ENCODE peak calls at places on chromosome 5, in ten cellular contexts. V is uterus, K is OCI-LY7, N is progenitor cell of endocrine pancreas, J is heart left ventricle, Z is WTC11, B is endothelial cell, R is pancreas, O is A673, S is lower lobe of right lung. L is an unnamed sample.
A peak's percentile ranks its signal among the peaks of the same experiment; 100 is the strongest.

GRCh38 chr5:142441638-142442037 is 116.8 kb upstream of the SPRY4 start:
- DNase-seq in R (no peak), S (no peak), N (no peak), O (no peak), B (no peak), J (peak; percentile 42), K (no peak), V (peak; percentile 43), Z (no peak), L (no peak)

GRCh38 chr5:127077346-127077745 is 4.0 kb upstream of the C5orf63 start:
- DNase-seq in R (no peak), K (no peak), Z (no peak), N (no peak), S (no peak), V (no peak), B (no peak), J (no peak), O (no peak), L (no peak)

GRCh38 chr5:1667648-1668140 is 131.9 kb downstream of the MRPL36 start:
- DNase-seq in Z (peak; percentile 30), B (no peak), S (no peak), V (no peak), R (no peak), O (no peak), J (no peak), K (no peak), N (no peak), L (no peak)

GRCh38 chr5:37789991-37790390 is 49.9 kb downstream of the GDNF start:
- DNase-seq in Z (no peak), S (no peak), K (no peak), J (no peak), O (no peak), N (no peak), B (no peak), R (no peak), V (no peak), L (no peak)

GRCh38 chr5:68245325-68245724 is 29.8 kb downstream of the PIK3R1 start:
- DNase-seq in V (no peak), N (no peak), K (no peak), B (no peak), S (no peak), Z (no peak), R (no peak), J (no peak), O (no peak), L (no peak)

GRCh38 chr5:67166460-67166871 is 30.1 kb downstream of the CD180 start:
- DNase-seq in V (no peak), R (no peak), N (no peak), S (peak; percentile 89), Z (no peak), J (peak; percentile 64), K (peak; percentile 36), O (no peak), B (no peak), L (peak; percentile 58)

GRCh38 chr5:54254482-54255198 is 55.7 kb downstream of the ARL15 start:
- DNase-seq in Z (no peak), V (no peak), O (peak; percentile 38), K (peak; percentile 10), R (no peak), J (peak; percentile 38), S (no peak), N (no peak), B (no peak), L (peak; percentile 29)

GRCh38 chr5:179796877-179797608 is 3.3 kb downstream of the LTC4S start:
- DNase-seq in K (no peak), J (no peak), Z (no peak), V (peak; percentile 21), N (no peak), S (no peak), R (peak; percentile 38), O (no peak), B (no peak), L (no peak)

GRCh38 chr5:163079618-163080017 is 357.8 kb upstream of the CCNG1 start:
- DNase-seq in S (no peak), J (no peak), K (peak; percentile 5), R (no peak), V (no peak), Z (peak; percentile 41), N (no peak), O (no peak), B (peak; percentile 7), L (no peak)

GRCh38 chr5:1208743-1209551 is 7.6 kb downstream of the SLC6A19 start:
- DNase-seq in S (peak; percentile 41), B (peak; percentile 53), K (no peak), Z (peak; percentile 18), O (no peak), J (no peak), R (no peak), V (no peak), N (no peak), L (no peak)

GRCh38 chr5:107576736-107577440 is 93.8 kb downstream of the EFNA5 start:
- DNase-seq in V (no peak), Z (no peak), J (no peak), K (no peak), B (no peak), R (no peak), N (no peak), O (no peak), S (no peak), L (no peak)

GRCh38 chr5:26486631-26487030 is 551.8 kb downstream of the CDH9 start:
- DNase-seq in S (no peak), B (no peak), O (no peak), V (no peak), Z (no peak), R (no peak), K (no peak), N (no peak), J (no peak), L (no peak)

GRCh38 chr5:83900307-83900706 is 179.7 kb upstream of the HAPLN1 start:
- DNase-seq in Z (peak; percentile 14), V (no peak), J (no peak), K (no peak), R (no peak), S (no peak), O (no peak), N (no peak), B (no peak), L (no peak)

GRCh38 chr5:112848116-112848811 is 12.8 kb upstream of the SRP19 start:
- DNase-seq in N (no peak), O (peak; percentile 82), S (no peak), K (peak; percentile 79), Z (no peak), J (no peak), R (no peak), V (no peak), B (no peak), L (no peak)

GRCh38 chr5:66595877-66596790 is at the start of gene MAST4:
- DNase-seq in K (peak; percentile 83), O (peak; percentile 87), B (peak; percentile 87), Z (peak; percentile 96), R (peak; percentile 96), J (peak; percentile 94), N (peak; percentile 92), S (peak; percentile 92), V (peak; percentile 91), L (peak; percentile 93)

GRCh38 chr5:78361226-78361993 is 993 bp downstream of the SCAMP1 start:
- DNase-seq in S (no peak), J (peak; percentile 42), O (peak; percentile 46), Z (no peak), K (peak; percentile 47), R (peak; percentile 70), N (no peak), V (peak; percentile 53), B (peak; percentile 26), L (peak; percentile 83)
- TF ChIP-seq CTCF in S (peak; percentile 17), J (no peak), O (no peak), Z (no peak), K (peak; percentile 64), R (no peak), N (peak; percentile 25), V (no peak), B (no peak), L (peak; percentile 32)

DNA sequence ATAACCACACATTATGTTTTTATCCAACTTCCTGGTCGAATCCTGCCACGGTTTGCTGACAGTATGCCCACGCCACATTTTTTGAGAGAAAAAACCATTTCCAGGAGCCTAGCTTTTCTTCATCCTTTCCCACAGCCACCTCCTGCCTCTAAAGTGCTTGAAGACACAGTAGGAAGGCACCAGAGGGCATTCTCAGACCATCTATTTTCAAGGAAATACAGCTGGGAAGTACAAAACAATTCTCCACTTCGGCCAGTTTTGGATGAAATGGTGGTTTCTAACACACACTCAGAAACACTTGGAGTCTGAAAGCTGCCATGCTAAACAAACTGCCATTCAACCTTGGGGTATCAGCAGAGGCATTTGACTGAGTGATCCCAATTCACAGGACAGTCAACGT is 86.3 kb upstream of the RPS23 start:
- DNase-seq in S (no peak), Z (no peak), B (peak; percentile 28), J (no peak), K (no peak), V (no peak), N (no peak), R (no peak), O (peak; percentile 41), L (peak; percentile 39)
- TF ChIP-seq CTCF in S (peak; percentile 48), Z (no peak), B (no peak), J (peak; percentile 16), K (no peak), V (peak; percentile 54), N (peak; percentile 51), R (no peak), O (peak; percentile 42), L (peak; percentile 46)

GRCh38 chr5:150183436-150183835 is 6.4 kb upstream of the SLC6A7 start:
- DNase-seq in B (no peak), V (no peak), R (no peak), N (no peak), Z (no peak), J (no peak), K (no peak), O (no peak), S (no peak), L (no peak)
- TF ChIP-seq CTCF in B (no peak), V (no peak), R (no peak), N (no peak), Z (no peak), J (no peak), K (no peak), O (no peak), S (no peak), L (no peak)

GRCh38 chr5:73983661-73984060 is 357.7 kb downstream of the ARHGEF28 start:
- DNase-seq in J (no peak), S (no peak), B (no peak), K (no peak), Z (no peak), N (no peak), R (no peak), V (no peak), O (no peak), L (no peak)

GRCh38 chr5:73986729-73987128 is 360.7 kb downstream of the ARHGEF28 start:
- DNase-seq in S (no peak), K (no peak), J (no peak), Z (no peak), V (no peak), N (no peak), B (no peak), O (no peak), R (no peak), L (no peak)

GRCh38 chr5:73981696-73982095 is 355.7 kb downstream of the ARHGEF28 start:
- DNase-seq in V (no peak), R (no peak), S (no peak), J (no peak), K (no peak), N (no peak), O (no peak), B (no peak), Z (no peak), L (no peak)

GRCh38 chr5:73987915-73988314 is 361.9 kb downstream of the ARHGEF28 start:
- DNase-seq in K (no peak), Z (no peak), O (no peak), V (no peak), S (no peak), R (no peak), B (no peak), N (no peak), J (no peak), L (no peak)

GRCh38 chr5:73985145-73985544 is 359.1 kb downstream of the ARHGEF28 start:
- DNase-seq in R (peak; percentile 12), O (peak; percentile 13), S (no peak), B (peak; percentile 20), J (no peak), V (no peak), N (no peak), K (no peak), Z (no peak), L (no peak)
- TF ChIP-seq CTCF in R (no peak), O (peak; percentile 27), S (peak; percentile 9), B (peak; percentile 42), J (peak; percentile 5), V (peak; percentile 34), N (peak; percentile 47), K (peak; percentile 51), Z (no peak), L (no peak)

L was measured in adrenal gland.